ENCODE peak calls at places on chromosomes 2 and 18, in seven cellular contexts. R, N, G, P, K, I and J are unnamed samples.

GRCh38 chr2:41151746-41152145 is 699.9 kb upstream of the SLC8A1 start:
- DNase-seq in G (no peak), K (peak), R (no peak), N (no peak), I (no peak), P (no peak), J (no peak)

GRCh38 chr2:144459937-144460336 is 60.0 kb downstream of the ZEB2 start:
- DNase-seq in G (no peak), I (no peak), R (no peak), N (no peak), K (no peak), P (no peak), J (no peak)

GRCh38 chr2:227616631-227617030 is 667 bp upstream of the SCYGR4 start:
- DNase-seq in K (no peak), N (no peak), I (no peak), P (no peak), R (no peak), G (no peak), J (no peak)

GRCh38 chr2:82120120-82120519 is 1815.6 kb upstream of the LRRTM1 start:
- DNase-seq in N (peak), K (no peak), I (no peak), P (no peak), G (no peak), R (no peak), J (no peak)

GRCh38 chr2:78861546-78861945 is 164.0 kb upstream of the REG3G start:
- DNase-seq in P (peak), N (peak), R (no peak), K (no peak), I (peak), G (no peak), J (no peak)

GRCh38 chr18:40962784-40963183 is 992.2 kb upstream of the PIK3C3 start:
- DNase-seq in N (no peak), P (no peak), G (no peak), R (no peak), I (no peak), K (no peak), J (no peak)

GRCh38 chr18:74264303-74265020 is 27.3 kb downstream of the CYB5A start:
- DNase-seq in P (no peak), K (no peak), G (no peak), I (no peak), N (no peak), R (no peak), J (no peak)

GRCh38 chr18:48940854-48941531 is 9.8 kb downstream of the SMAD7 start:
- DNase-seq in K (no peak), R (peak), N (no peak), I (peak), G (no peak), P (no peak), J (no peak)

GRCh38 chr2:233476083-233476410 is 90.5 kb downstream of the USP40 start:
- DNase-seq in R (no peak), I (no peak), N (no peak), P (no peak), K (no peak), G (no peak), J (no peak)

GRCh38 chr2:222922019-222922800 is 61.4 kb downstream of the ACSL3 start:
- DNase-seq in P (no peak), G (no peak), N (no peak), I (no peak), R (no peak), K (no peak), J (no peak)

GRCh38 chr2:58569460-58570185 is 328.5 kb upstream of the FANCL start:
- DNase-seq in N (no peak), K (no peak), R (no peak), G (peak), P (no peak), I (no peak), J (no peak)

GRCh38 chr2:172242968-172243367 is 140.3 kb upstream of the DLX2 start:
- DNase-seq in G (no peak), K (no peak), N (no peak), R (no peak), P (no peak), I (no peak), J (no peak)

GRCh38 chr2:134911386-134911785 is 7.2 kb upstream of the CCNT2 start:
- DNase-seq in K (no peak), N (no peak), G (no peak), P (no peak), R (no peak), I (no peak), J (no peak)

GRCh38 chr18:59715966-59716369 is 18.7 kb upstream of the CCBE1 start:
- DNase-seq in R (no peak), G (no peak), N (no peak), P (no peak), I (no peak), K (peak), J (no peak)

GRCh38 chr2:197946562-197946961 is 142.2 kb downstream of the PLCL1 start:
- DNase-seq in G (no peak), N (no peak), R (no peak), P (peak), K (no peak), I (no peak), J (no peak)

GRCh38 chr2:170425291-170425751 is 247.4 kb downstream of the MYO3B start:
- DNase-seq in R (no peak), G (no peak), K (no peak), I (no peak), N (no peak), P (no peak), J (no peak)

GRCh38 chr2:18503686-18504085 is 56.8 kb downstream of the RDH14 start:
- DNase-seq in P (no peak), I (no peak), R (no peak), G (no peak), K (no peak), N (no peak), J (no peak)

GRCh38 chr18:79164696-79165095 is 95.5 kb downstream of the ATP9B start:
- DNase-seq in R (no peak), N (no peak), P (no peak), G (no peak), I (no peak), K (no peak), J (no peak)

GRCh38 chr2:122670932-122671331 is 915.5 kb downstream of the TSN start:
- DNase-seq in N (peak), K (no peak), I (no peak), G (peak), R (no peak), P (peak), J (no peak)

GRCh38 chr2:145026456-145027072 is 506.6 kb upstream of the ZEB2 start:
- DNase-seq in K (no peak), P (no peak), I (no peak), R (no peak), G (no peak), N (no peak), J (no peak)

GRCh38 chr2:32559136-32559535 is 68.7 kb upstream of the TTC27 start:
- DNase-seq in R (no peak), P (no peak), N (no peak), G (no peak), K (no peak), I (no peak), J (no peak)

GRCh38 chr2:174340400-174341300 is 5.9 kb downstream of the SP9 start:
- DNase-seq in G (no peak), R (no peak), K (no peak), P (no peak), I (no peak), N (no peak), J (no peak)

GRCh38 chr2:99031481-99031880 is 95.5 kb upstream of the CRACDL start:
- DNase-seq in R (no peak), G (no peak), N (no peak), P (no peak), I (no peak), K (no peak), J (no peak)

GRCh38 chr18:73766915-73767314 is 380.7 kb downstream of the FBXO15 start:
- DNase-seq in G (no peak), R (no peak), P (no peak), N (no peak), I (peak), K (no peak), J (no peak)

GRCh38 chr2:235551965-235552364 is 58.1 kb downstream of the AGAP1 start:
- DNase-seq in G (peak), I (peak), N (no peak), R (no peak), K (no peak), P (peak), J (no peak)

GRCh38 chr2:183026424-183026823 is 11.8 kb downstream of the NCKAP1 start:
- DNase-seq in R (no peak), G (no peak), P (no peak), I (no peak), N (no peak), K (no peak), J (no peak)

GRCh38 chr2:192687000-192687399 is 492.3 kb upstream of the TMEFF2 start:
- DNase-seq in G (no peak), K (no peak), P (no peak), I (no peak), R (no peak), N (no peak), J (no peak)

GRCh38 chr2:62119313-62119969 is 76.5 kb upstream of the B3GNT2 start:
- DNase-seq in R (no peak), K (no peak), N (no peak), I (no peak), P (no peak), G (no peak), J (no peak)

GRCh38 chr18:34643982-34644381 is 66.1 kb upstream of the DTNA start:
- DNase-seq in K (no peak), R (no peak), I (no peak), P (no peak), G (no peak), N (no peak), J (no peak)

GRCh38 chr2:99868260-99868659 is 274.1 kb downstream of the AFF3 start:
- DNase-seq in R (no peak), I (no peak), P (no peak), G (no peak), N (no peak), K (no peak), J (no peak)